ENCODE peak calls at places on chromosomes 4 and X, in six cellular contexts. One of them, this sample, is unnamed.

GRCh38 chr4:2948895-2949781 is 14.1 kb downstream of the NOP14 start:
- DNase-seq in WTC11: no peak
- DNase-seq in A549: peak; percentile 41
- DNase-seq in SK-N-SH: no peak
- DNase-seq in K562: no peak
- DNase-seq in HepG2: no peak
- DNase-seq in this sample: no peak

GRCh38 chrX:6292599-6292998 is 63.9 kb upstream of the NLGN4X start:
- DNase-seq in WTC11: peak; percentile 18
- DNase-seq in A549: no peak
- DNase-seq in SK-N-SH: peak; percentile 11
- DNase-seq in K562: no peak
- DNase-seq in HepG2: no peak
- DNase-seq in this sample: no peak

GRCh38 chr4:31408136-31408535 is 688.0 kb downstream of the PCDH7 start:
- DNase-seq in WTC11: no peak
- DNase-seq in A549: no peak
- DNase-seq in SK-N-SH: no peak
- DNase-seq in K562: no peak
- DNase-seq in HepG2: no peak
- DNase-seq in this sample: no peak

GRCh38 chr4:23728971-23729370 is 160.9 kb downstream of the PPARGC1A start:
- DNase-seq in WTC11: no peak
- DNase-seq in A549: no peak
- DNase-seq in SK-N-SH: no peak
- DNase-seq in K562: no peak
- DNase-seq in HepG2: no peak
- DNase-seq in this sample: no peak

GRCh38 chr4:74395633-74396032 is 30.7 kb downstream of the EREG start:
- DNase-seq in WTC11: no peak
- DNase-seq in A549: no peak
- DNase-seq in SK-N-SH: no peak
- DNase-seq in K562: no peak
- DNase-seq in HepG2: no peak
- DNase-seq in this sample: peak; percentile 64

GRCh38 chrX:132022115-132022862 is 813 bp upstream of the STK26 start:
- DNase-seq in WTC11: peak; percentile 27
- DNase-seq in A549: peak; percentile 10
- DNase-seq in SK-N-SH: peak; percentile 19
- DNase-seq in K562: peak; percentile 27
- DNase-seq in HepG2: peak; percentile 2
- DNase-seq in this sample: no peak

GRCh38 chrX:39808471-39808917 is 289.3 kb downstream of the BCOR start:
- DNase-seq in WTC11: no peak
- DNase-seq in A549: no peak
- DNase-seq in SK-N-SH: peak; percentile 38
- DNase-seq in K562: peak; percentile 13
- DNase-seq in HepG2: no peak
- DNase-seq in this sample: peak; percentile 80

GRCh38 chrX:154732421-154733071 is 18.3 kb downstream of the GAB3 start:
- DNase-seq in WTC11: no peak
- DNase-seq in A549: peak; percentile 33
- DNase-seq in SK-N-SH: no peak
- DNase-seq in K562: no peak
- DNase-seq in HepG2: no peak
- DNase-seq in this sample: peak; percentile 74

GRCh38 chrX:121258545-121258944 is 211.1 kb downstream of the GLUD2 start:
- DNase-seq in WTC11: no peak
- DNase-seq in A549: no peak
- DNase-seq in SK-N-SH: no peak
- DNase-seq in K562: no peak
- DNase-seq in HepG2: no peak
- DNase-seq in this sample: no peak

GRCh38 chr4:151049430-151049884 is 34.4 kb upstream of the LRBA start:
- DNase-seq in WTC11: peak; percentile 75
- DNase-seq in A549: no peak
- DNase-seq in SK-N-SH: no peak
- DNase-seq in K562: no peak
- DNase-seq in HepG2: no peak
- DNase-seq in this sample: no peak

GRCh38 chrX:37685452-37686347 is at the start of gene XK:
- DNase-seq in WTC11: peak; percentile 72
- DNase-seq in A549: peak; percentile 76
- DNase-seq in SK-N-SH: peak; percentile 57
- DNase-seq in K562: peak; percentile 69
- DNase-seq in HepG2: no peak
- DNase-seq in this sample: no peak

GRCh38 chr4:184330008-184330400 is 112.3 kb upstream of the ENPP6 start:
- DNase-seq in WTC11: no peak
- DNase-seq in A549: no peak
- DNase-seq in SK-N-SH: no peak
- DNase-seq in K562: no peak
- DNase-seq in HepG2: no peak
- DNase-seq in this sample: peak; percentile 40

GRCh38 chr4:25923745-25924144 is 9.7 kb downstream of the SMIM20 start:
- DNase-seq in WTC11: no peak
- DNase-seq in A549: no peak
- DNase-seq in SK-N-SH: no peak
- DNase-seq in K562: no peak
- DNase-seq in HepG2: no peak
- DNase-seq in this sample: no peak

GRCh38 chr4:162865102-162865501 is 301.6 kb downstream of the NAF1 start:
- DNase-seq in WTC11: peak; percentile 28
- DNase-seq in A549: peak; percentile 4
- DNase-seq in SK-N-SH: no peak
- DNase-seq in K562: no peak
- DNase-seq in HepG2: no peak
- DNase-seq in this sample: no peak

GRCh38 chr4:94452476-94453300 is 946 bp downstream of the PDLIM5 start:
- DNase-seq in WTC11: peak; percentile 64
- DNase-seq in A549: peak; percentile 76
- DNase-seq in SK-N-SH: peak; percentile 54
- DNase-seq in K562: peak; percentile 59
- DNase-seq in HepG2: peak; percentile 81
- DNase-seq in this sample: peak; percentile 82

GRCh38 chr4:87304659-87305277 is 17.9 kb downstream of the HSD17B13 start:
- DNase-seq in WTC11: no peak
- DNase-seq in A549: peak; percentile 81
- DNase-seq in SK-N-SH: no peak
- DNase-seq in K562: no peak
- DNase-seq in HepG2: no peak
- DNase-seq in this sample: peak; percentile 35

GRCh38 chr4:48698029-48698901 is 81.8 kb downstream of the FRYL start:
- DNase-seq in WTC11: no peak
- DNase-seq in A549: peak; percentile 64
- DNase-seq in SK-N-SH: no peak
- DNase-seq in K562: peak; percentile 45
- DNase-seq in HepG2: peak; percentile 75
- DNase-seq in this sample: peak; percentile 85

GRCh38 chr4:156188596-156188995 is 234.9 kb upstream of the CTSO start:
- DNase-seq in WTC11: no peak
- DNase-seq in A549: no peak
- DNase-seq in SK-N-SH: no peak
- DNase-seq in K562: no peak
- DNase-seq in HepG2: no peak
- DNase-seq in this sample: no peak

GRCh38 chr4:38099020-38099600 is 138.9 kb downstream of the PTTG2 start:
- DNase-seq in WTC11: no peak
- DNase-seq in A549: no peak
- DNase-seq in SK-N-SH: no peak
- DNase-seq in K562: no peak
- DNase-seq in HepG2: no peak
- DNase-seq in this sample: no peak

GRCh38 chr4:158169931-158170690 is 2.7 kb downstream of the GASK1B start:
- DNase-seq in WTC11: no peak
- DNase-seq in A549: no peak
- DNase-seq in SK-N-SH: no peak
- DNase-seq in K562: no peak
- DNase-seq in HepG2: peak; percentile 4
- DNase-seq in this sample: peak; percentile 21

GRCh38 chr4:61527886-61528285 is 327.8 kb downstream of the ADGRL3 start:
- DNase-seq in WTC11: no peak
- DNase-seq in A549: no peak
- DNase-seq in SK-N-SH: no peak
- DNase-seq in K562: no peak
- DNase-seq in HepG2: no peak
- DNase-seq in this sample: no peak

GRCh38 chr4:8414377-8414776 is 26.1 kb downstream of the ACOX3 start:
- DNase-seq in WTC11: no peak
- DNase-seq in A549: no peak
- DNase-seq in SK-N-SH: no peak
- DNase-seq in K562: no peak
- DNase-seq in HepG2: no peak
- DNase-seq in this sample: no peak

GRCh38 chr4:169438057-169438480 is 167.3 kb upstream of the SH3RF1 start:
- DNase-seq in WTC11: no peak
- DNase-seq in A549: no peak
- DNase-seq in SK-N-SH: no peak
- DNase-seq in K562: no peak
- DNase-seq in HepG2: peak; percentile 39
- DNase-seq in this sample: no peak

GRCh38 chrX:31240982-31241381 is 169.1 kb upstream of the FTHL17 start:
- DNase-seq in WTC11: no peak
- DNase-seq in A549: no peak
- DNase-seq in SK-N-SH: no peak
- DNase-seq in K562: no peak
- DNase-seq in HepG2: no peak
- DNase-seq in this sample: no peak

GRCh38 chr4:123876122-123876521 is 479.5 kb downstream of the SPRY1 start:
- DNase-seq in WTC11: no peak
- DNase-seq in A549: no peak
- DNase-seq in SK-N-SH: no peak
- DNase-seq in K562: no peak
- DNase-seq in HepG2: no peak
- DNase-seq in this sample: no peak

GRCh38 chr4:53584658-53585057 is 6.6 kb downstream of the LNX1 start:
- DNase-seq in WTC11: no peak
- DNase-seq in A549: no peak
- DNase-seq in SK-N-SH: no peak
- DNase-seq in K562: no peak
- DNase-seq in HepG2: no peak
- DNase-seq in this sample: no peak

GRCh38 chrX:48737213-48737938 is 24.2 kb upstream of the GLOD5 start:
- DNase-seq in WTC11: peak; percentile 83
- DNase-seq in A549: peak; percentile 99
- DNase-seq in SK-N-SH: peak; percentile 84
- DNase-seq in K562: peak; percentile 97
- DNase-seq in HepG2: peak; percentile 95
- DNase-seq in this sample: peak; percentile 97

GRCh38 chr4:85784348-85784747 is 309.4 kb downstream of the ARHGAP24 start:
- DNase-seq in WTC11: no peak
- DNase-seq in A549: no peak
- DNase-seq in SK-N-SH: no peak
- DNase-seq in K562: no peak
- DNase-seq in HepG2: no peak
- DNase-seq in this sample: no peak

GRCh38 chr4:85780664-85781063 is 305.7 kb downstream of the ARHGAP24 start:
- DNase-seq in WTC11: no peak
- DNase-seq in A549: no peak
- DNase-seq in SK-N-SH: no peak
- DNase-seq in K562: no peak
- DNase-seq in HepG2: no peak
- DNase-seq in this sample: no peak

GRCh38 chr4:85784947-85785346 is 310.0 kb downstream of the ARHGAP24 start:
- DNase-seq in WTC11: no peak
- DNase-seq in A549: no peak
- DNase-seq in SK-N-SH: no peak
- DNase-seq in K562: no peak
- DNase-seq in HepG2: no peak
- DNase-seq in this sample: no peak

GRCh38 chr4:85783900-85784299 is 308.9 kb downstream of the ARHGAP24 start:
- DNase-seq in WTC11: no peak
- DNase-seq in A549: no peak
- DNase-seq in SK-N-SH: no peak
- DNase-seq in K562: no peak
- DNase-seq in HepG2: no peak
- DNase-seq in this sample: no peak

DNA sequence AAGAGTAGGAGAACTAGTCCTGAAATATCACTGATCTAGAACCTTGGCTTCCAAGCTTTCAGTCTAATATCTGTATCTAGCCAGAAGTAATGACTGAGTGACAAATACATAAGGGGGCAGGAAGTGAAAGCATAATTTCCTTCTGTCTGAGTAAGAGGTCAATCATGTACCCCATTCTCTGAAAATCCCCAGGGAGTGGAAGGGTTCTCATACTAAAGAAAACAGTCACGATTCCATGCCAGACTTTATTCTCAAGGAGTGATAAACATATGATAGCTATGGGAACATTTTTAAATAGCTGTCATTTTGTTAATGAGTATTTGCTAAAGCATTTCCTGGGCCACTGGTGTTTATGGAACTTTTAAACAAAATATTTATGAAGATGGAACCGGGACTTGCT is 308.5 kb downstream of the ARHGAP24 start:
- DNase-seq in WTC11: no peak
- DNase-seq in A549: no peak
- DNase-seq in SK-N-SH: no peak
- DNase-seq in K562: no peak
- DNase-seq in HepG2: no peak
- DNase-seq in this sample: peak; percentile 90
- TF ChIP-seq USF2 in WTC11: no peak
- TF ChIP-seq USF2 in A549: no peak
- TF ChIP-seq USF2 in SK-N-SH: no peak
- TF ChIP-seq USF2 in K562: no peak
- TF ChIP-seq USF2 in HepG2: no peak
- TF ChIP-seq USF2 in this sample: no peak

GRCh38 chr4:1036976-1037810 is 25.8 kb downstream of the FGFRL1 start:
- DNase-seq in WTC11: no peak
- DNase-seq in A549: no peak
- DNase-seq in SK-N-SH: no peak
- DNase-seq in K562: no peak
- DNase-seq in HepG2: no peak
- DNase-seq in this sample: no peak
- TF ChIP-seq USF2 in WTC11: no peak
- TF ChIP-seq USF2 in A549: no peak
- TF ChIP-seq USF2 in SK-N-SH: no peak
- TF ChIP-seq USF2 in K562: no peak
- TF ChIP-seq USF2 in HepG2: no peak
- TF ChIP-seq USF2 in this sample: no peak

GRCh38 chr4:42151568-42152506 is 618 bp downstream of the BEND4 start:
- DNase-seq in WTC11: peak; percentile 87
- DNase-seq in A549: no peak
- DNase-seq in SK-N-SH: peak; percentile 90
- DNase-seq in K562: no peak
- DNase-seq in HepG2: no peak
- DNase-seq in this sample: no peak
- TF ChIP-seq USF2 in WTC11: no peak
- TF ChIP-seq USF2 in A549: no peak
- TF ChIP-seq USF2 in SK-N-SH: no peak
- TF ChIP-seq USF2 in K562: no peak
- TF ChIP-seq USF2 in HepG2: no peak
- TF ChIP-seq USF2 in this sample: no peak

DNA sequence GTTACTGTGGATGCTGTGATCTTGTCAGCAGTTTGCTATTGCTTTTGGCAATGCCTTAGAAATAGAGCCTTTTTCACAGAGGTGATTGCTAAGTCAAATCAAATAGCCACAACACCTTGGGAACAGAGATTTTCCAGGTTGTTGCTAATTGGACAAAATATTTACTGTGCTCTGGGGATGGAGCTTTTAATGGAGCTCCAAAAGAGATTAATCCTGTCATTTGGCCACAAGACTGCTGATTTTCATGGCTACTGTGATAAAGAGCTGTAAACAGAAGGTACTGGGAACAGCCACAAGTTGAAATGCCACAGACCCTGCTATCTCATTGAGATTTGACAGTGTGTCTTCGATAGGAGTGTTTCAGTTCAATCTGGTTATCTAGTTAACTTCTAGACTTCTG is 1715.2 kb upstream of the ADGRL3 start:
- DNase-seq in WTC11: no peak
- DNase-seq in A549: no peak
- DNase-seq in SK-N-SH: peak; percentile 20
- DNase-seq in K562: no peak
- DNase-seq in HepG2: no peak
- DNase-seq in this sample: no peak
- TF ChIP-seq USF2 in WTC11: no peak
- TF ChIP-seq USF2 in A549: no peak
- TF ChIP-seq USF2 in SK-N-SH: no peak
- TF ChIP-seq USF2 in K562: no peak
- TF ChIP-seq USF2 in HepG2: no peak
- TF ChIP-seq USF2 in this sample: no peak

This sample was measured in IMR-90.